ENCODE peak calls at places on chromosomes 13 and 19, in ten cellular contexts. N is activated CD4-positive, alpha-beta T cell treated with anti-CD3 and anti-CD28 coated beads, Interleukin-2, amount 10 ng/mL, durations not matched to agents 7 days and 5 days; T is CD8-positive, alpha-beta memory T cell; F is OCI-M1; C is globus pallidus; W is immature natural killer cell; R is AG20443; V is activated T-helper 1 cell treated with anti-CD3 and anti-CD28 coated beads, Interleukin-2, amount 50 U/mL, for 16 hours; E is A172; U is NCI-H2081 treated with DMSO at 0.1 percent for 48 hours. M is an unnamed sample.

GRCh38 chr19:35901055-35901644 is 810 bp upstream of the NFKBID start:
- DNase-seq in R (peak; percentile 77), V (no peak), W (no peak), C (no peak), U (no peak), N (no peak), F (no peak), E (peak; percentile 77), T (no peak), M (peak; percentile 84)

GRCh38 chr13:29802621-29803020 is 47.8 kb downstream of the UBL3 start:
- DNase-seq in R (peak; percentile 36), F (no peak), V (no peak), N (no peak), T (no peak), C (no peak), U (no peak), E (no peak), W (no peak), M (no peak)

GRCh38 chr13:76813874-76814273 is 72.3 kb downstream of the KCTD12 start:
- DNase-seq in F (peak; percentile 44), R (no peak), T (no peak), W (no peak), N (no peak), V (no peak), E (no peak), C (no peak), U (no peak), M (no peak)

GRCh38 chr13:98581971-98582702 is 5.2 kb upstream of the STK24 start:
- DNase-seq in T (no peak), U (no peak), C (no peak), W (no peak), E (peak; percentile 38), F (peak; percentile 41), N (no peak), R (peak; percentile 62), V (no peak), M (peak; percentile 74)

GRCh38 chr19:38634757-38635482 is 12.5 kb upstream of the ACTN4 start:
- DNase-seq in C (no peak), R (peak; percentile 88), E (peak; percentile 68), N (peak; percentile 79), W (peak; percentile 72), V (peak; percentile 61), U (no peak), T (peak; percentile 71), F (peak; percentile 87), M (peak; percentile 79)

GRCh38 chr13:94309576-94309975 is 169.9 kb downstream of the DCT start:
- DNase-seq in W (no peak), C (no peak), U (no peak), N (no peak), V (no peak), T (no peak), E (peak; percentile 29), R (no peak), F (no peak), M (no peak)

GRCh38 chr19:7216373-7216902 is 77.8 kb downstream of the INSR start:
- DNase-seq in V (peak; percentile 17), C (no peak), T (no peak), W (no peak), R (no peak), E (no peak), F (no peak), N (no peak), U (no peak), M (no peak)

GRCh38 chr13:44818016-44818415 is 171.3 kb downstream of the NUFIP1 start:
- DNase-seq in V (no peak), U (no peak), R (no peak), F (no peak), N (no peak), E (no peak), C (no peak), T (no peak), W (no peak), M (no peak)

GRCh38 chr13:41942462-41943094 is 18.3 kb downstream of the VWA8 start:
- DNase-seq in E (peak; percentile 6), T (no peak), C (peak; percentile 3), W (no peak), V (no peak), F (peak; percentile 35), R (peak; percentile 49), U (no peak), N (no peak), M (peak; percentile 21)

GRCh38 chr19:38173324-38174041 is 50.5 kb downstream of the DPF1 start:
- DNase-seq in W (no peak), F (no peak), C (peak; percentile 89), E (peak; percentile 99), V (no peak), T (no peak), U (peak; percentile 79), N (no peak), R (peak; percentile 67), M (no peak)

GRCh38 chr19:7789447-7789846 is 26.4 kb downstream of the CLEC4M start:
- DNase-seq in E (no peak), U (no peak), V (no peak), T (no peak), C (no peak), R (no peak), F (no peak), N (no peak), W (no peak), M (no peak)

GRCh38 chr13:109998030-109998429 is 211.6 kb upstream of the IRS2 start:
- DNase-seq in W (no peak), E (no peak), N (no peak), U (no peak), T (no peak), F (no peak), V (no peak), C (no peak), R (no peak), M (no peak)

GRCh38 chr19:1118999-1119398 is 15.2 kb downstream of the GPX4 start:
- DNase-seq in W (no peak), T (no peak), V (no peak), U (no peak), N (no peak), C (no peak), E (no peak), F (no peak), R (no peak), M (no peak)

GRCh38 chr19:47541507-47541906 is 26.6 kb upstream of the NAPA start:
- DNase-seq in E (no peak), R (no peak), F (peak; percentile 48), T (peak; percentile 47), N (peak; percentile 48), W (peak; percentile 88), V (no peak), U (no peak), C (no peak), M (no peak)